ENCODE peak calls at places on chromosomes 12 and 14, in ten cellular contexts. One of them, this sample, is unnamed.

GRCh38 chr12:56082967-56083366 is 3.0 kb downstream of the ERBB3 start:
- DNase-seq in HepG2: peak
- DNase-seq in A549: no peak
- DNase-seq in body of pancreas: no peak
- DNase-seq in tibial nerve: no peak
- DNase-seq in uterus: no peak
- DNase-seq in right lobe of liver: no peak
- DNase-seq in stomach: no peak
- DNase-seq in HCT116: no peak
- DNase-seq in esophagus squamous epithelium: no peak
- DNase-seq in this sample: no peak

GRCh38 chr14:89621009-89621421 is 204.0 kb upstream of the FOXN3 start:
- DNase-seq in right lobe of liver: no peak
- DNase-seq in HepG2: no peak
- DNase-seq in A549: no peak
- DNase-seq in tibial nerve: no peak
- DNase-seq in HCT116: no peak
- DNase-seq in esophagus squamous epithelium: no peak
- DNase-seq in body of pancreas: peak
- DNase-seq in uterus: no peak
- DNase-seq in stomach: no peak
- DNase-seq in this sample: no peak

GRCh38 chr12:101743724-101744472 is 4.6 kb upstream of the SYCP3 start:
- DNase-seq in HCT116: no peak
- DNase-seq in uterus: no peak
- DNase-seq in right lobe of liver: no peak
- DNase-seq in tibial nerve: no peak
- DNase-seq in stomach: no peak
- DNase-seq in body of pancreas: no peak
- DNase-seq in HepG2: no peak
- DNase-seq in A549: no peak
- DNase-seq in esophagus squamous epithelium: peak
- DNase-seq in this sample: no peak

GRCh38 chr14:54671537-54671936 is 104.6 kb downstream of the SAMD4A start:
- DNase-seq in esophagus squamous epithelium: no peak
- DNase-seq in stomach: no peak
- DNase-seq in body of pancreas: no peak
- DNase-seq in right lobe of liver: no peak
- DNase-seq in uterus: no peak
- DNase-seq in tibial nerve: no peak
- DNase-seq in HepG2: no peak
- DNase-seq in A549: no peak
- DNase-seq in HCT116: no peak
- DNase-seq in this sample: no peak

GRCh38 chr12:89731614-89732013 is 23.0 kb upstream of the ATP2B1 start:
- DNase-seq in HepG2: no peak
- DNase-seq in right lobe of liver: no peak
- DNase-seq in stomach: no peak
- DNase-seq in uterus: no peak
- DNase-seq in HCT116: no peak
- DNase-seq in esophagus squamous epithelium: no peak
- DNase-seq in body of pancreas: no peak
- DNase-seq in tibial nerve: peak
- DNase-seq in A549: no peak
- DNase-seq in this sample: no peak

GRCh38 chr12:94152292-94153083 is 4.1 kb downstream of the PLXNC1 start:
- DNase-seq in HepG2: peak
- DNase-seq in tibial nerve: no peak
- DNase-seq in esophagus squamous epithelium: no peak
- DNase-seq in stomach: no peak
- DNase-seq in uterus: no peak
- DNase-seq in body of pancreas: no peak
- DNase-seq in A549: no peak
- DNase-seq in HCT116: no peak
- DNase-seq in right lobe of liver: no peak
- DNase-seq in this sample: no peak

GRCh38 chr12:54135621-54136027 is 53.2 kb downstream of the SMUG1 start:
- DNase-seq in A549: no peak
- DNase-seq in HCT116: no peak
- DNase-seq in tibial nerve: no peak
- DNase-seq in right lobe of liver: no peak
- DNase-seq in stomach: peak
- DNase-seq in body of pancreas: no peak
- DNase-seq in HepG2: peak
- DNase-seq in uterus: no peak
- DNase-seq in esophagus squamous epithelium: no peak
- DNase-seq in this sample: no peak

GRCh38 chr14:69615471-69616407 is 4.3 kb downstream of the SUSD6 start:
- DNase-seq in uterus: peak
- DNase-seq in HCT116: no peak
- DNase-seq in HepG2: no peak
- DNase-seq in right lobe of liver: peak
- DNase-seq in tibial nerve: peak
- DNase-seq in A549: no peak
- DNase-seq in body of pancreas: peak
- DNase-seq in esophagus squamous epithelium: no peak
- DNase-seq in stomach: peak
- DNase-seq in this sample: peak

GRCh38 chr12:110728628-110729027 is 14.1 kb downstream of the PPP1CC start:
- DNase-seq in body of pancreas: no peak
- DNase-seq in A549: no peak
- DNase-seq in HCT116: no peak
- DNase-seq in tibial nerve: no peak
- DNase-seq in esophagus squamous epithelium: no peak
- DNase-seq in stomach: no peak
- DNase-seq in right lobe of liver: no peak
- DNase-seq in HepG2: no peak
- DNase-seq in uterus: no peak
- DNase-seq in this sample: no peak

GRCh38 chr12:53267309-53268008 is 640 bp upstream of the ESPL1 start:
- DNase-seq in right lobe of liver: no peak
- DNase-seq in esophagus squamous epithelium: no peak
- DNase-seq in stomach: no peak
- DNase-seq in body of pancreas: peak
- DNase-seq in uterus: no peak
- DNase-seq in HCT116: no peak
- DNase-seq in A549: no peak
- DNase-seq in HepG2: no peak
- DNase-seq in tibial nerve: peak
- DNase-seq in this sample: no peak

GRCh38 chr14:35883677-35884293 is 57.6 kb downstream of the BRMS1L start:
- DNase-seq in HCT116: no peak
- DNase-seq in body of pancreas: peak
- DNase-seq in uterus: no peak
- DNase-seq in HepG2: peak
- DNase-seq in right lobe of liver: no peak
- DNase-seq in tibial nerve: peak
- DNase-seq in esophagus squamous epithelium: no peak
- DNase-seq in A549: peak
- DNase-seq in stomach: peak
- DNase-seq in this sample: no peak

GRCh38 chr12:76037130-76038105 is 5.8 kb upstream of the PHLDA1 start:
- DNase-seq in uterus: peak
- DNase-seq in HCT116: no peak
- DNase-seq in A549: peak
- DNase-seq in stomach: no peak
- DNase-seq in HepG2: peak
- DNase-seq in tibial nerve: peak
- DNase-seq in esophagus squamous epithelium: no peak
- DNase-seq in body of pancreas: peak
- DNase-seq in right lobe of liver: no peak
- DNase-seq in this sample: peak

GRCh38 chr12:193282-193681 is 20.7 kb downstream of the SLC6A12 start:
- DNase-seq in tibial nerve: no peak
- DNase-seq in esophagus squamous epithelium: no peak
- DNase-seq in stomach: no peak
- DNase-seq in right lobe of liver: peak
- DNase-seq in HCT116: no peak
- DNase-seq in body of pancreas: no peak
- DNase-seq in A549: no peak
- DNase-seq in HepG2: no peak
- DNase-seq in uterus: no peak
- DNase-seq in this sample: no peak

GRCh38 chr12:44876554-44877275 is 600 bp upstream of the NELL2 start:
- DNase-seq in HepG2: no peak
- DNase-seq in tibial nerve: no peak
- DNase-seq in esophagus squamous epithelium: no peak
- DNase-seq in right lobe of liver: peak
- DNase-seq in body of pancreas: peak
- DNase-seq in uterus: no peak
- DNase-seq in stomach: no peak
- DNase-seq in A549: peak
- DNase-seq in HCT116: no peak
- DNase-seq in this sample: no peak

GRCh38 chr12:108565976-108566375 is 3.6 kb downstream of the ISCU start:
- DNase-seq in HepG2: no peak
- DNase-seq in esophagus squamous epithelium: no peak
- DNase-seq in body of pancreas: peak
- DNase-seq in A549: peak
- DNase-seq in HCT116: peak
- DNase-seq in right lobe of liver: peak
- DNase-seq in stomach: peak
- DNase-seq in tibial nerve: no peak
- DNase-seq in uterus: peak
- DNase-seq in this sample: peak

GRCh38 chr12:68794653-68795253 is 13.2 kb upstream of the MDM2 start:
- DNase-seq in HepG2: no peak
- DNase-seq in HCT116: no peak
- DNase-seq in stomach: no peak
- DNase-seq in esophagus squamous epithelium: no peak
- DNase-seq in A549: no peak
- DNase-seq in uterus: no peak
- DNase-seq in body of pancreas: no peak
- DNase-seq in right lobe of liver: no peak
- DNase-seq in tibial nerve: no peak
- DNase-seq in this sample: no peak

DNA sequence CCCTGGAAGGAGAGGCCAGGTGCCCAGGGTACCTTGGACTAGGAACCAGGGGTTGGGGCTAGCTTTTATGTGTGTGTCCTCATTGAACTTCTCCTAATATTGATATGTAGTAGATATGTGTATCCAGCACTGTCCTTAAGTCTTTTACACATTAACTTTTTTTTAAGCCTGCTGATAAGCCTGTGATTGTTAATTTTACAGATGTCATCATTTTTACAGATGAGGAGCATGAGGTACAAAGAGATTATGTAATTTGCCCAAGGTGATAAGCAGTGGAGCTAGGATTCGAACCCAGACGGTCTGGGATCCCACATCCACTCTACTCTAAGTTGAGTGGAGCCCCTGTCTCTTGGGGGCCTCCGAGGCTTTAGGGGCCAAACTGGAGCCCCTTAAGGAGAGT is 10.2 kb upstream of the NR4A1 start:
- DNase-seq in tibial nerve: no peak
- DNase-seq in stomach: no peak
- DNase-seq in right lobe of liver: no peak
- DNase-seq in uterus: no peak
- DNase-seq in HepG2: no peak
- DNase-seq in HCT116: no peak
- DNase-seq in body of pancreas: no peak
- DNase-seq in A549: no peak
- DNase-seq in esophagus squamous epithelium: no peak
- DNase-seq in this sample: no peak
- TF ChIP-seq POLR2A in tibial nerve: no peak
- TF ChIP-seq POLR2A in stomach: no peak
- TF ChIP-seq POLR2A in right lobe of liver: no peak
- TF ChIP-seq POLR2A in uterus: no peak
- TF ChIP-seq POLR2A in HepG2: no peak
- TF ChIP-seq POLR2A in HCT116: no peak
- TF ChIP-seq POLR2A in body of pancreas: no peak
- TF ChIP-seq POLR2A in A549: no peak
- TF ChIP-seq POLR2A in esophagus squamous epithelium: no peak
- TF ChIP-seq POLR2A in this sample: no peak

GRCh38 chr14:61653507-61653906 is 41.8 kb upstream of the HIF1A start:
- DNase-seq in HepG2: no peak
- DNase-seq in body of pancreas: peak
- DNase-seq in tibial nerve: peak
- DNase-seq in A549: no peak
- DNase-seq in stomach: no peak
- DNase-seq in esophagus squamous epithelium: no peak
- DNase-seq in uterus: no peak
- DNase-seq in right lobe of liver: peak
- DNase-seq in HCT116: no peak
- DNase-seq in this sample: no peak
- H3K27ac ChIP-seq in HepG2: no peak
- H3K27ac ChIP-seq in body of pancreas: no peak
- H3K27ac ChIP-seq in tibial nerve: no peak
- H3K27ac ChIP-seq in A549: peak
- H3K27ac ChIP-seq in stomach: no peak
- H3K27ac ChIP-seq in esophagus squamous epithelium: no peak
- H3K27ac ChIP-seq in uterus: no peak
- H3K27ac ChIP-seq in right lobe of liver: no peak
- H3K27ac ChIP-seq in HCT116: no peak
- H3K27ac ChIP-seq in this sample: no peak

DNA sequence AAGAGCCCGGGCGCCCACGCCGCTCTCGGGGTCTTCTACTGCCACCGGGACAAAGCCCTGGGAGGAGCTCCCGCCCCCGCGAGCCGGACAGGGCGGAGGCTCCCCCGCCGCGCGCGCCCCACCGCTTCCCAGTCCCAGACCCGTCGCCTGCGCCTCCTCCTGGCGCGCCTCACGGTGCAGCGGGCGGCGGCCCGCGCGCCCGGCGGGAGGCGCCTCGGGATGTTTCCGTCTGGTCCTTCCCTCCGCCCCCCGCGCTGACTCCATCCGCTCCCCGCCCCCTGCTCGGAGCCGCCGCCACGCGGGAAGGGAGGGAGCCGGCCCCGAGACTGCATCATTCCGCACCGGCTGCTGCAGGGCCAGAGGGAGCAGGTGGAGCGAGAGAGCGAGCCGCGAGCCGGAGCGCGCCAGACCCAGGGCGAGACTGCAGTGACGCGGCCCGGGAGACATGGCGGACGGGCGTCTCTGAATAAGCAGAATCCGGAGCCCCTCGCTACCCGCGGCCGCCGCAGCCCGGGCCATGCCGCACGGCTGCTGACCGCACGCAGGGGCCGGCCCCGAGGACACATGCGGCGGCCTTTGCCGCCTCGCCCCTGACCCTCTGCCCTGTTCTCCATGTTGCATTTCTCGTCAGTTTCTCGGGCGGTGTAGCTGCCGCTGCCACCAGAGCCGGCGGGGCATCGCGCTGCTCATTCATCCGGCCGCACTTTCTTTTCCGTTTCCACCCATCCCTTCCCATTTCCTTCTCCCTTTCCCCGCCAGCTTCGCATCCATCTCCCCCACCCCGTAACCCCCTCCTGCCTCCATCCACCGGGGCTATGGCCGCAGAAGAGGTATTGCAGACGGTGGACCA is at the start of gene BICD1:
- DNase-seq in tibial nerve: peak
- DNase-seq in HCT116: peak
- DNase-seq in esophagus squamous epithelium: peak
- DNase-seq in body of pancreas: peak
- DNase-seq in A549: peak
- DNase-seq in uterus: peak
- DNase-seq in HepG2: peak
- DNase-seq in right lobe of liver: peak
- DNase-seq in stomach: peak
- DNase-seq in this sample: peak
- TF ChIP-seq POLR2A in tibial nerve: peak
- TF ChIP-seq POLR2A in HCT116: peak
- TF ChIP-seq POLR2A in esophagus squamous epithelium: peak
- TF ChIP-seq POLR2A in body of pancreas: peak
- TF ChIP-seq POLR2A in A549: peak
- TF ChIP-seq POLR2A in uterus: peak
- TF ChIP-seq POLR2A in HepG2: peak
- TF ChIP-seq POLR2A in right lobe of liver: peak
- TF ChIP-seq POLR2A in stomach: no peak
- TF ChIP-seq POLR2A in this sample: peak

GRCh38 chr12:121239704-121240420 is 29.9 kb downstream of the P2RX4 start:
- DNase-seq in esophagus squamous epithelium: no peak
- DNase-seq in HepG2: no peak
- DNase-seq in stomach: no peak
- DNase-seq in uterus: no peak
- DNase-seq in A549: no peak
- DNase-seq in right lobe of liver: no peak
- DNase-seq in HCT116: no peak
- DNase-seq in tibial nerve: no peak
- DNase-seq in body of pancreas: no peak
- DNase-seq in this sample: no peak
- H3K27ac ChIP-seq in esophagus squamous epithelium: peak
- H3K27ac ChIP-seq in HepG2: no peak
- H3K27ac ChIP-seq in stomach: peak
- H3K27ac ChIP-seq in uterus: peak
- H3K27ac ChIP-seq in A549: no peak
- H3K27ac ChIP-seq in right lobe of liver: no peak
- H3K27ac ChIP-seq in HCT116: no peak
- H3K27ac ChIP-seq in tibial nerve: peak
- H3K27ac ChIP-seq in body of pancreas: no peak
- H3K27ac ChIP-seq in this sample: peak

This sample was measured in prostate gland.